ENCODE peak calls at places on chromosomes 3 and 15, in four cellular contexts. Z is sigmoid colon, G is IMR-90, H is omental fat pad. E is an unnamed sample.

GRCh38 chr3:188863999-188864406 is 307.8 kb upstream of the TPRG1 start:
- DNase-seq in Z (no peak), G (peak; percentile 72), H (no peak), E (no peak)

GRCh38 chr3:54146383-54147239 is 24.3 kb downstream of the CACNA2D3 start:
- DNase-seq in Z (no peak), G (no peak), H (no peak), E (no peak)

GRCh38 chr15:68565701-68566100 is 13.1 kb upstream of the CORO2B start:
- DNase-seq in Z (peak; percentile 46), G (no peak), H (no peak), E (no peak)

GRCh38 chr3:87771338-87772059 is 287.3 kb downstream of the CGGBP1 start:
- DNase-seq in Z (peak; percentile 56), G (peak; percentile 1), H (no peak), E (peak; percentile 26)

GRCh38 chr15:44633603-44634002 is 29.9 kb downstream of the SPG11 start:
- DNase-seq in Z (no peak), G (peak; percentile 36), H (no peak), E (no peak)

GRCh38 chr3:32934150-32934742 is 17.2 kb upstream of the CCR4 start:
- DNase-seq in Z (no peak), G (peak; percentile 13), H (no peak), E (no peak)

GRCh38 chr3:128701342-128702212 is 24.4 kb upstream of the RAB7A start:
- DNase-seq in Z (no peak), G (peak; percentile 44), H (no peak), E (no peak)

GRCh38 chr15:57510647-57511046 is 81.1 kb upstream of the MYZAP start:
- DNase-seq in Z (no peak), G (peak; percentile 93), H (no peak), E (no peak)

GRCh38 chr3:100467133-100467532 is 25.3 kb upstream of the TMEM45A start:
- DNase-seq in Z (no peak), G (no peak), H (no peak), E (no peak)

GRCh38 chr15:96728591-96728990 is 398.1 kb downstream of the NR2F2 start:
- DNase-seq in Z (no peak), G (no peak), H (no peak), E (no peak)

GRCh38 chr15:77457619-77458265 is 37.1 kb downstream of the HMG20A start:
- DNase-seq in Z (no peak), G (peak; percentile 68), H (no peak), E (no peak)

GRCh38 chr15:69462493-69463181 is 10.0 kb downstream of the RPLP1 start:
- DNase-seq in Z (peak; percentile 98), G (peak; percentile 99), H (peak; percentile 80), E (peak; percentile 95)

GRCh38 chr15:52790166-52790708 is at the start of gene ONECUT1:
- DNase-seq in Z (no peak), G (peak; percentile 2), H (no peak), E (no peak)

GRCh38 chr3:168162172-168162571 is 66.4 kb upstream of the GOLIM4 start:
- DNase-seq in Z (no peak), G (peak; percentile 11), H (no peak), E (no peak)

GRCh38 chr3:186417791-186418190 is 55.8 kb upstream of the DGKG start:
- DNase-seq in Z (no peak), G (peak; percentile 83), H (no peak), E (no peak)

GRCh38 chr15:57003418-57003817 is 85.0 kb downstream of the TCF12 start:
- DNase-seq in Z (no peak), G (peak; percentile 93), H (no peak), E (no peak)

GRCh38 chr15:96359772-96360498 is 29.4 kb downstream of the NR2F2 start:
- DNase-seq in Z (no peak), G (no peak), H (no peak), E (no peak)

GRCh38 chr3:161336661-161337060 is 34.7 kb downstream of the SPTSSB start:
- DNase-seq in Z (no peak), G (no peak), H (no peak), E (no peak)

GRCh38 chr15:90161946-90162345 is 39.2 kb upstream of the SEMA4B start:
- DNase-seq in Z (no peak), G (no peak), H (no peak), E (no peak)

GRCh38 chr3:41881233-41881821 is 80.6 kb downstream of the ULK4 start:
- DNase-seq in Z (no peak), G (peak; percentile 48), H (no peak), E (peak; percentile 10)

GRCh38 chr15:65096481-65097385 is 18.3 kb downstream of the UBAP1L start:
- DNase-seq in Z (no peak), G (no peak), H (no peak), E (no peak)

GRCh38 chr3:141454906-141455602 is 31.8 kb upstream of the RASA2 start:
- DNase-seq in Z (no peak), G (peak; percentile 88), H (no peak), E (peak; percentile 75)

GRCh38 chr3:107826727-107827126 is 264.1 kb downstream of the CD47 start:
- DNase-seq in Z (no peak), G (no peak), H (no peak), E (no peak)

GRCh38 chr3:541328-541727 is 344.8 kb downstream of the CHL1 start:
- DNase-seq in Z (no peak), G (no peak), H (no peak), E (no peak)

GRCh38 chr3:157746391-157746790 is 243.2 kb upstream of the VEPH1 start:
- DNase-seq in Z (no peak), G (no peak), H (no peak), E (no peak)

GRCh38 chr3:176926034-176926433 is 271.2 kb downstream of the TBL1XR1 start:
- DNase-seq in Z (no peak), G (no peak), H (no peak), E (no peak)

GRCh38 chr3:58217209-58217811 is 6.5 kb upstream of the DNASE1L3 start:
- DNase-seq in Z (peak; percentile 82), G (peak; percentile 51), H (no peak), E (peak; percentile 17)

GRCh38 chr3:53236112-53236841 is 19.5 kb downstream of the TKT start:
- DNase-seq in Z (peak; percentile 86), G (peak; percentile 93), H (no peak), E (no peak)

GRCh38 chr15:64536244-64536836 is 76.0 kb downstream of the ZNF609 start:
- DNase-seq in Z (no peak), G (peak; percentile 92), H (no peak), E (no peak)

GRCh38 chr3:123048480-123049237 is 18.2 kb upstream of the PDIA5 start:
- DNase-seq in Z (no peak), G (no peak), H (no peak), E (no peak)

GRCh38 chr3:188064831-188065493 is 89.0 kb upstream of the LPP start:
- DNase-seq in Z (no peak), G (no peak), H (no peak), E (peak; percentile 94)

GRCh38 chr15:68022061-68022460 is 32.1 kb upstream of the PIAS1 start:
- DNase-seq in Z (peak; percentile 81), G (no peak), H (no peak), E (peak; percentile 59)

GRCh38 chr3:175192536-175192935 is 333.4 kb downstream of the NAALADL2 start:
- DNase-seq in Z (no peak), G (peak; percentile 12), H (no peak), E (no peak)

DNA sequence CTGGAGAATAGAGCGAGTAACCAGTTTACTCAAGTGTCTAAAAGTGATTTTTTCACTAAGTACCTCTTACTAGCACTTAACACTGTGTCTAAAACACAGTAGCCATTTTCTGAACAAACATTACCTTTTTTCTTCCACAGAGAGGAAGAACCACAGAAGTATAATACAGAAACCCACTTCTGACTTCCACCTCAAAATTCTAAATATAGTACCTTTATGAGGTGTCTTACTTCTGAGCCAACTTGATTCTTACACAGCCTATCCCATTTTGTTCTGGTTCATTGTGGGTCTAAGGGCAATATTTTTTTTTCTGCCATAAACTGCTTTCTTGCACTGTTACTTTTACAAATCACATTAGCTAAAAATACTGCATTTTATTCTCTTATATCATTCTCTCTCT is 821.0 kb downstream of the FHIT start:
- DNase-seq in Z (no peak), G (no peak), H (no peak), E (no peak)
- TF ChIP-seq CTCF in Z (no peak), G (no peak), H (no peak), E (no peak)

DNA sequence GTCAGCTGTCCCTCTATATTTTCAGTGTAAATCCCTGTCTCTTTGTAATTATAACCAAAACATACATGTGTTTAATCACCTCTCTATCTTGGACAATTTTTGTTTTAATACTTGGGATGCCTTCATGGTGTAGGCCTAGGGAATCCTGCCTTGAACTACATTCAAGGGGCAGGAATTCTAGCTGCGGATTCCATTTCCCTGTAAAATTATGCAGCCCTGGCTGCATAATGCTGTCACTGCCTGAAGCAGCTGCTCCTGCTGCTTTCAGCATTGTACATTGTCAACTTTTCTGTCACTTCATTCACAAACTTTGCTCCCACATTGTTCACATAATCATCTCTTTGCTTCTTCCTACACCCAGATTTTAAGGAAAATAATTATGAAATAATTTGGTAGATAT is 638.7 kb downstream of the RBMS3 start:
- DNase-seq in Z (no peak), G (no peak), H (no peak), E (no peak)
- TF ChIP-seq CTCF in Z (no peak), G (no peak), H (no peak), E (no peak)

GRCh38 chr3:94522488-94522887 is 459.6 kb downstream of the NSUN3 start:
- DNase-seq in Z (no peak), G (no peak), H (no peak), E (no peak)
- TF ChIP-seq CTCF in Z (no peak), G (no peak), H (no peak), E (peak; percentile 16)

DNA sequence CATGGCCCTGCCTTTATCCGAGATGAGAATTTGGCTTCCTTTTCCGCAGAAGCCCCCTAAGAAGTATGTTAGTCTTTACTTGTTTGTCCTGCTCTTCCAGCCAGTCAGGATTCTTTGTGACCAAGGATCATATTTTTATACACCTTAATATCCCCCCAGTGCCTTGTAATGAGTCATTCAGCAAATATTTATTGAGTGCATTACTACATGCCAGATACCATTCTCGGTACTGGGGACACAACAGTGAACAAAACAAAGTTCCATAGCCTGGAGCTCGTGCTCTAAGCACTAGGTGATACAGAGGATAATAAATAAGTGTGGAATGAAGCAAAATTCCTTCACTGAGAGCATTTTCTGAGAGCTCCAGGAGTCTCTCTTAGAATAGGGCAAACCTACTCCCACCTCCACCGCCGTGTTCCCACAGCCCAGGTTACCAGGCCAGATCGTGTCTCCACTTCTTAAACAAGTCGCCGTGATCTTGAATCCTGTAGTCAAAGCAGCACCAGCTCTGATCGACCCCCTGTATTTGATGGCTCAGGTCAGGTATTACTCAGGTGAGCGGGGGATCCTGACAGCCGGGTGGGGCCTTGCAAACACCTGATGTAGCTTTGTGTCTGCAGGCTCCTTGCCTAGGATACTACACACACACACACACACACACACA is 18.5 kb downstream of the TTC21A start:
- DNase-seq in Z (peak; percentile 43), G (peak; percentile 39), H (no peak), E (no peak)
- TF ChIP-seq CTCF in Z (no peak), G (no peak), H (no peak), E (no peak)

GRCh38 chr3:9246196-9246595 is 3.2 kb downstream of the SRGAP3 start:
- DNase-seq in Z (no peak), G (no peak), H (no peak), E (no peak)
- TF ChIP-seq CTCF in Z (no peak), G (no peak), H (no peak), E (no peak)

DNA sequence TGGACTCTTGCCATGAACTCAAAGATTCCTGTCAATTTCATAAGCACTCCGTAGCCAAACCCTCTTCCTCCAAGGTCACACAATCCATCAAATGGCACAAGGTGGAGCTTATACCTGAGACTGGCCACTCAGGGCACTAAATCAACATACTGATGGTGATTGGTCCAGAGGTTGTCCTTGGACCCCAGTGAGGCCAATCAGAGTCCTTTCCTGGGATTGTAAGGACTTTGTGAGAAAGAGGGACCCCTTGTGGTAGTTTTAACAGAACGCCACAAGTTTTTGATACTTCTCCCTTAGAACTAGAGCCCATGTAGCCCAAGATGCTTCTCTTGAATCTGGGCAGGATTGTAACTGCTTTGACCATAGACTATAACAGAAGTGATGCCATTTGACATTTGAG is 44.4 kb upstream of the LARS2 start:
- DNase-seq in Z (no peak), G (peak; percentile 18), H (no peak), E (no peak)
- TF ChIP-seq CTCF in Z (no peak), G (no peak), H (no peak), E (no peak)